ENCODE peak calls at places on chromosome 5, in five cellular contexts. Y, J, H, F and W are unnamed samples.

GRCh38 chr5:44641820-44642219 is 166.9 kb upstream of the MRPS30 start:
- DNase-seq in Y (no peak), J (no peak), H (no peak), F (no peak), W (no peak)

GRCh38 chr5:6714221-6715041 is 1.2 kb downstream of the TENT4A start:
- DNase-seq in Y (peak; percentile 51), J (no peak), H (peak; percentile 16), F (peak; percentile 25), W (peak; percentile 53)

GRCh38 chr5:172407861-172408260 is 46.5 kb downstream of the SH3PXD2B start:
- DNase-seq in Y (no peak), J (peak; percentile 72), H (no peak), F (peak; percentile 81), W (peak; percentile 89)

GRCh38 chr5:146409081-146409671 is 38.0 kb upstream of the TCERG1 start:
- DNase-seq in Y (no peak), J (peak; percentile 26), H (peak; percentile 7), F (no peak), W (no peak)

GRCh38 chr5:64210866-64211265 is 45.2 kb downstream of the RNF180 start:
- DNase-seq in Y (no peak), J (peak; percentile 72), H (no peak), F (no peak), W (no peak)

GRCh38 chr5:172788771-172789686 is 18.0 kb upstream of the DUSP1 start:
- DNase-seq in Y (no peak), J (no peak), H (peak; percentile 53), F (peak; percentile 82), W (peak; percentile 86)

GRCh38 chr5:1655496-1656270 is 131.9 kb upstream of the LPCAT1 start:
- DNase-seq in Y (no peak), J (no peak), H (no peak), F (no peak), W (no peak)

GRCh38 chr5:95526871-95527270 is 27.9 kb downstream of the SKIC3 start:
- DNase-seq in Y (no peak), J (peak; percentile 17), H (no peak), F (no peak), W (no peak)

GRCh38 chr5:132456553-132457361 is 33.8 kb downstream of the IRF1 start:
- DNase-seq in Y (peak; percentile 90), J (no peak), H (no peak), F (no peak), W (peak; percentile 54)

GRCh38 chr5:107548477-107548876 is 122.3 kb downstream of the EFNA5 start:
- DNase-seq in Y (no peak), J (no peak), H (no peak), F (no peak), W (no peak)

GRCh38 chr5:123907349-123907748 is 395.4 kb downstream of the CSNK1G3 start:
- DNase-seq in Y (no peak), J (no peak), H (no peak), F (no peak), W (no peak)

GRCh38 chr5:42944989-42945388 is 95.1 kb downstream of the ANXA2R start:
- DNase-seq in Y (no peak), J (peak; percentile 96), H (peak; percentile 69), F (no peak), W (no peak)

GRCh38 chr5:101393795-101394450 is 490.8 kb upstream of the ST8SIA4 start:
- DNase-seq in Y (no peak), J (peak; percentile 0), H (no peak), F (no peak), W (no peak)

GRCh38 chr5:179766021-179766725 is 27.6 kb upstream of the LTC4S start:
- DNase-seq in Y (no peak), J (peak; percentile 72), H (no peak), F (no peak), W (peak; percentile 51)

GRCh38 chr5:180820788-180821321 is 18.2 kb upstream of the MGAT1 start:
- DNase-seq in Y (peak; percentile 20), J (peak; percentile 22), H (no peak), F (no peak), W (no peak)

GRCh38 chr5:136082390-136083193 is 50.1 kb upstream of the SMAD5 start:
- DNase-seq in Y (peak; percentile 58), J (peak; percentile 77), H (peak; percentile 70), F (peak; percentile 78), W (peak; percentile 79)

GRCh38 chr5:75536147-75536546 is 24.5 kb downstream of the POLK start:
- DNase-seq in Y (no peak), J (no peak), H (no peak), F (no peak), W (no peak)

GRCh38 chr5:81825237-81825636 is 74.3 kb upstream of the SSBP2 start:
- DNase-seq in Y (no peak), J (peak; percentile 72), H (peak; percentile 19), F (peak; percentile 27), W (peak; percentile 50)

GRCh38 chr5:151556808-151557207 is 34.3 kb downstream of the FAT2 start:
- DNase-seq in Y (peak; percentile 20), J (no peak), H (no peak), F (no peak), W (no peak)

GRCh38 chr5:65483474-65484346 is 2.0 kb upstream of the ADAMTS6 start:
- DNase-seq in Y (no peak), J (peak; percentile 86), H (peak; percentile 63), F (no peak), W (no peak)

GRCh38 chr5:40957048-40957447 is 47.8 kb downstream of the C7 start:
- DNase-seq in Y (no peak), J (no peak), H (no peak), F (no peak), W (no peak)

GRCh38 chr5:88736494-88736893 is 146.5 kb downstream of the MEF2C start:
- DNase-seq in Y (peak; percentile 47), J (no peak), H (no peak), F (no peak), W (no peak)

GRCh38 chr5:32276173-32276853 is 36.4 kb downstream of the MTMR12 start:
- DNase-seq in Y (no peak), J (peak; percentile 47), H (peak; percentile 22), F (no peak), W (no peak)

GRCh38 chr5:177364159-177364962 is 6.6 kb downstream of the RGS14 start:
- DNase-seq in Y (no peak), J (no peak), H (no peak), F (no peak), W (no peak)

GRCh38 chr5:177362102-177362868 is 4.6 kb downstream of the RGS14 start:
- DNase-seq in Y (no peak), J (no peak), H (no peak), F (no peak), W (no peak)

GRCh38 chr5:177361418-177362101 is 3.8 kb downstream of the RGS14 start:
- DNase-seq in Y (peak; percentile 70), J (no peak), H (no peak), F (no peak), W (no peak)

GRCh38 chr5:177363565-177363964 is 5.8 kb downstream of the RGS14 start:
- DNase-seq in Y (no peak), J (no peak), H (no peak), F (no peak), W (no peak)

DNA sequence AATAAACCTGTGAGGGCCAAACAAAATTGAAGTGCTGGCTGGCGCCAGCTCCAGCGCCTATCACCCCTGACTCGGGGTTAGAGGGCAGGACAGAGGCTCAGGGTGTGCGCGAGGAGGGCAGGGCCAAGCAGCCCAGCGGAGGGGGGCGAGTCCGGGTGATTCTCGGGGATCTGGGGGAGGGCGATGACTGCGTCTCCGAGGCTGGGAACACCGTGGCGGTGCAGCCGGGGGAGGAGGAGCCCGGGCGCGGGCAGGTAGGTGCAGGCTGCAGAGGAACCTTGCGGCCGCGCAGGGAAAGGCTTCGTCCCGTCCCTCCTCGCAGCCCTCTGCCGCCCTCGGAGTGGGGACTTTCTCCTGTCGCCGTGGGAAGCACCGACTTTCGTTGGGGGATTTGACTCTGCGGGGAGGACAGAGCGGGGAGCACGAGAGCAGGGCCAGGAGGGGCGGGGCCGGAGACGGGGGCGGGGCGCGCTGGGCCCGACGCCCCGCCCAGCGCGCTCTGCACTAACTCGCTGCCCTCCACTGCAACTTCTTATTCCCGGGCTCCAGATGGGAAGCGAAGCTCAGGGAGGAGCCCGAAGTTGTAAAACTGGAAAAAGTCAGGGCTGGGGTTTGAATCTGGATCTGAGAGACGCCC is 5.3 kb downstream of the RGS14 start:
- DNase-seq in Y (peak; percentile 74), J (no peak), H (peak; percentile 47), F (peak; percentile 61), W (peak; percentile 62)
- TF ChIP-seq POLR2A in Y (no peak), J (no peak), H (no peak), F (no peak), W (no peak)

DNA sequence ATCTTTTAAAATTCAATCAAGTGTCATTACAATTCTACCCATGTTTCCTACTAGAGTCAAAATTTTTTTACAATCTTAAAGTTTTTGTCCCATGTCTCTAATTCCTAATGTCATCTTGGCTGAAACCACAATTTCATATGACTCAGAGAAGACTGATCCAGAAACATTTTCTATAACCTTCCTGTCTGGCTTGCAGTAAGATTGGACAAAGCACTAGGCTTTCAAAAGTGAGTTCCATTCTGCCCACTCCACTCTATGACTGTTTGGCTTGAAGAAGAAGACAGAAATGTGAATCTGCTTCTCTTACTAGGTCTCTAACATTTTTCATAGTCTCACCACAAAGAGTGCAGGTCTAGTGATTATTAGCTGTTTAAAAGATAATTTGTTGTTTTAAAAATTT is 88.8 kb downstream of the NR3C1 start:
- DNase-seq in Y (no peak), J (peak; percentile 89), H (no peak), F (no peak), W (no peak)
- H3K4me1 ChIP-seq in Y (no peaks in the 10 kb centered on the region), J (peaks cover 25% of the 10 kb centered on the region), H (peaks cover 95% of the 10 kb centered on the region), F (peaks cover 4% of the 10 kb centered on the region), W (peaks cover 5% of the 10 kb centered on the region)

GRCh38 chr5:14155730-14156129 is 12.6 kb downstream of the TRIO start:
- DNase-seq in Y (no peak), J (no peak), H (no peak), F (no peak), W (no peak)
- H3K27ac ChIP-seq in Y (peak overlapping the region; percentile 21), J (peak overlapping the region; percentile 72), H (peak overlapping the region; percentile 82), F (no peak overlapping the region), W (no peak overlapping the region)

GRCh38 chr5:10590226-10591047 is 26.6 kb downstream of the ANKRD33B start:
- DNase-seq in Y (no peak), J (peak; percentile 69), H (peak; percentile 89), F (no peak), W (no peak)

GRCh38 chr5:10591159-10591558 is 27.3 kb downstream of the ANKRD33B start:
- DNase-seq in Y (no peak), J (no peak), H (no peak), F (no peak), W (no peak)

GRCh38 chr5:10588109-10588775 is 24.4 kb downstream of the ANKRD33B start:
- DNase-seq in Y (no peak), J (no peak), H (no peak), F (no peak), W (no peak)

GRCh38 chr5:10586008-10586407 is 22.1 kb downstream of the ANKRD33B start:
- DNase-seq in Y (no peak), J (no peak), H (no peak), F (no peak), W (no peak)

DNA sequence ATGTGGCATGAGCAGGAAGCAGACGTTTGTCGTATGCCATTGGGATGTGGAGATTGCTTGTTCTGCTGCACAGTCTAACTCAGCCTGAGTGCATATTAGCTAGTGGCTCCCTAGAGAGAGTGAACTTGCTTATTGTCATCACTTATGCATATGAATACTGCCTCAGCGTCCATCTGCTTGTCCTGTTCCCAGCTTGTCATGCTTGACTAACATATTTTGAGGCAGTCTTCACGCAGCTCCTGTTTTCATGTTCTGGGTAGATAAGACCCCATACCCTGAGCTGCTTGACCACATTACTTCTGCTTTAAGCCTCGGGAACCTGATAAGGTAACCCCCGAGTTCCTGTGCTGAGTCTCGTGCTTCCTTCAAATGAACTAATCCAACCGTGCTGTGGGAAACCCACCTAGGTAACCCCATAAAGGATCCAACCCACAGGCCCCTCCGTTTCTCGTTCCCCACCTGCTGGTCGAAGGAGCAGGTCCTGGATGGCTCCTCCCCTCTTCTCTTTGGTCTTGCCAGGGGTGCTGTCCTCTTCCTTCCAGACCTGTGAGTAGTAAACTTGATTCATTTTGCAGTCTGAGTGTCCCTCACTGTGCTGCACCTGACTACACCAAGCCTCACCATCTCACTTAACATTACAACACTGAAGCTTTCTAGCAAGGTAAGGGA is 25.0 kb downstream of the ANKRD33B start:
- DNase-seq in Y (peak; percentile 15), J (no peak), H (no peak), F (no peak), W (peak; percentile 35)
- TF ChIP-seq POLR2A in Y (no peak), J (no peak), H (no peak), F (no peak), W (no peak)